ENCODE peak calls at places on chromosome 19, in ten cellular contexts. P is GM12878, H is HepG2, B is transverse colon, R is vagina, J is esophagus muscularis mucosa, Q is stomach, S is breast epithelium, G is endothelial cell of umbilical vein, E is upper lobe of left lung. V is an unnamed sample.

GRCh38 chr19:41175825-41176734 is 16.9 kb upstream of the CYP2S1 start:
- DNase-seq in P (no peak), H (peak; percentile 96), B (peak; percentile 57), R (no peak), J (no peak), Q (peak; percentile 62), S (no peak), G (no peak), E (no peak), V (no peak)

GRCh38 chr19:42455621-42456081 is 12.9 kb upstream of the CXCL17 start:
- DNase-seq in P (no peak), H (no peak), B (peak; percentile 78), R (no peak), J (no peak), Q (no peak), S (no peak), G (no peak), E (no peak), V (no peak)

GRCh38 chr19:27966390-27966816 is 1246.5 kb downstream of the UQCRFS1 start:
- DNase-seq in P (no peak), H (no peak), B (no peak), R (no peak), J (no peak), Q (no peak), S (no peak), G (no peak), E (no peak), V (no peak)

GRCh38 chr19:34645551-34645950 is 31.4 kb downstream of the SCGB2B2 start:
- DNase-seq in P (no peak), H (no peak), B (no peak), R (no peak), J (no peak), Q (no peak), S (no peak), G (no peak), E (no peak), V (no peak)

GRCh38 chr19:54616840-54617560 is 13.3 kb upstream of the LILRB1 start:
- DNase-seq in P (peak; percentile 93), H (no peak), B (peak; percentile 31), R (no peak), J (peak; percentile 74), Q (no peak), S (no peak), G (no peak), E (no peak), V (no peak)

GRCh38 chr19:6664916-6665315 is 5.0 kb downstream of the TNFSF14 start:
- DNase-seq in P (no peak), H (no peak), B (no peak), R (no peak), J (no peak), Q (no peak), S (no peak), G (no peak), E (peak; percentile 73), V (no peak)

GRCh38 chr19:35327642-35328041 is 1.3 kb upstream of the CD22 start:
- DNase-seq in P (no peak), H (peak; percentile 31), B (no peak), R (no peak), J (no peak), Q (no peak), S (no peak), G (no peak), E (no peak), V (no peak)

GRCh38 chr19:52034051-52034728 is 6.0 kb upstream of the ZNF614 start:
- DNase-seq in P (no peak), H (no peak), B (no peak), R (no peak), J (no peak), Q (no peak), S (no peak), G (no peak), E (no peak), V (no peak)

GRCh38 chr19:39212377-39212742 is 8.3 kb upstream of the SYCN start:
- DNase-seq in P (peak; percentile 2), H (no peak), B (peak; percentile 26), R (no peak), J (no peak), Q (peak; percentile 59), S (no peak), G (no peak), E (no peak), V (no peak)

GRCh38 chr19:50478901-50479715 is 2.5 kb upstream of the GARIN5A start:
- DNase-seq in P (no peak), H (peak; percentile 81), B (no peak), R (no peak), J (no peak), Q (no peak), S (no peak), G (no peak), E (no peak), V (no peak)

GRCh38 chr19:30567535-30568232 is 195.5 kb downstream of the ZNF536 start:
- DNase-seq in P (no peak), H (no peak), B (no peak), R (no peak), J (no peak), Q (no peak), S (no peak), G (no peak), E (no peak), V (no peak)

GRCh38 chr19:17178291-17178690 is 36.9 kb upstream of the USE1 start:
- DNase-seq in P (no peak), H (no peak), B (no peak), R (no peak), J (no peak), Q (no peak), S (no peak), G (no peak), E (no peak), V (no peak)

GRCh38 chr19:40960062-40960685 is 30.9 kb upstream of the CYP2B6 start:
- DNase-seq in P (no peak), H (no peak), B (peak; percentile 12), R (no peak), J (no peak), Q (no peak), S (no peak), G (no peak), E (no peak), V (no peak)

GRCh38 chr19:12749938-12750521 is 1.6 kb upstream of the BEST2 start:
- DNase-seq in P (no peak), H (no peak), B (peak; percentile 69), R (no peak), J (no peak), Q (no peak), S (no peak), G (no peak), E (peak; percentile 64), V (no peak)

GRCh38 chr19:10927691-10928562 is 512 bp downstream of the YIPF2 start:
- DNase-seq in P (no peak), H (no peak), B (no peak), R (no peak), J (no peak), Q (no peak), S (no peak), G (no peak), E (peak; percentile 61), V (no peak)

GRCh38 chr19:38869160-38869835 is 8.8 kb downstream of the RINL start:
- DNase-seq in P (no peak), H (no peak), B (peak; percentile 57), R (no peak), J (no peak), Q (no peak), S (no peak), G (no peak), E (peak; percentile 79), V (no peak)

GRCh38 chr19:6126335-6126974 is 9.0 kb upstream of the ACSBG2 start:
- DNase-seq in P (peak; percentile 71), H (peak; percentile 67), B (no peak), R (no peak), J (no peak), Q (no peak), S (no peak), G (peak; percentile 75), E (no peak), V (no peak)

GRCh38 chr19:57552432-57552831 is 7.2 kb downstream of the ZNF550 start:
- DNase-seq in P (no peak), H (no peak), B (no peak), R (no peak), J (no peak), Q (no peak), S (no peak), G (no peak), E (no peak), V (no peak)

GRCh38 chr19:15292140-15292539 is 40.2 kb downstream of the BRD4 start:
- DNase-seq in P (no peak), H (no peak), B (no peak), R (no peak), J (no peak), Q (no peak), S (no peak), G (no peak), E (no peak), V (no peak)

GRCh38 chr19:4866595-4867424 is 657 bp downstream of the PLIN3 start:
- DNase-seq in P (no peak), H (peak; percentile 34), B (peak; percentile 68), R (no peak), J (no peak), Q (peak; percentile 68), S (peak; percentile 67), G (peak; percentile 55), E (peak; percentile 78), V (peak; percentile 41)
- TF ChIP-seq POLR2A in P (no peak), H (no peak), B (no peak), R (no peak), J (no peak), Q (no peak), S (no peak), G (no peak), E (no peak), V (no peak)

GRCh38 chr19:47740866-47741519 is 4.4 kb upstream of the NOP53 start:
- DNase-seq in P (no peak), H (no peak), B (no peak), R (no peak), J (no peak), Q (no peak), S (no peak), G (no peak), E (peak; percentile 85), V (no peak)
- TF ChIP-seq POLR2AphosphoS5 in P (no peak), H (no peak), B (no peak), R (no peak), J (no peak), Q (no peak), S (no peak), G (no peak), E (no peak), V (no peak)

GRCh38 chr19:32453736-32454135 is 48.2 kb downstream of the DPY19L3 start:
- DNase-seq in P (no peak), H (no peak), B (no peak), R (no peak), J (no peak), Q (no peak), S (no peak), G (peak; percentile 21), E (no peak), V (no peak)
- TF ChIP-seq POLR2A in P (no peak), H (no peak), B (no peak), R (no peak), J (no peak), Q (no peak), S (no peak), G (no peak), E (no peak), V (no peak)

DNA sequence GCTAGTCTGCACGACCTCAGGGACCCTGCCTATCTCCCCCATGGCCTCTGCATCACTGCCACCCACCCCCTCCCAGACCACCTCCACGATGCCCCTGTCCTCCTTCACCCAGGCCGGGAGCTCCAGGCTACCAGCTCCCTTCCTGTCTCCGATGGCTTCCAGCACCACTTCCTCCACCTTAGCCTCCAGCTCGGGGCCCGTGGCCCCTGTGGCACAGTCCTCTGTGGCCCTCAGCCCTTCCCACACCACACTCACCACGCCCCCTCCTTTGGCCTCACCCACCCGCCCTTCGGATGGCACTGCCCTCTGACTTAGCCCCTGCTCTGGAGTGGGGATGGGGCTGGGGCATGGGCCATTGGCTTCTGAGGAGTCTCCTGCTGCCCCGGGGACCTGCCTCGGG is 7.2 kb downstream of the PALM3 start:
- DNase-seq in P (no peak), H (no peak), B (no peak), R (no peak), J (peak; percentile 86), Q (no peak), S (no peak), G (no peak), E (no peak), V (no peak)
- TF ChIP-seq POLR2AphosphoS5 in P (no peak), H (no peak), B (no peak), R (no peak), J (no peak), Q (no peak), S (no peak), G (no peak), E (no peak), V (no peak)